ENCODE peak calls at places on chromosomes 13 and 19, in eight cellular contexts. I is cardiac muscle cell, A is kidney epithelial cell, D is RWPE1, P is fibroblast of pulmonary artery, J is GM10248, E is uterus, T is heart left ventricle. C is an unnamed sample.

GRCh38 chr19:6539514-6539913 is 8.7 kb downstream of the TNFSF9 start:
- DNase-seq in D (no peak), J (no peak), I (no peak), P (no peak), T (no peak), A (no peak), E (no peak), C (no peak)

GRCh38 chr19:42270346-42271044 is 1.4 kb downstream of the CIC start:
- DNase-seq in D (peak; percentile 59), T (no peak), I (peak; percentile 55), E (peak; percentile 53), J (peak; percentile 55), A (no peak), P (peak; percentile 62), C (peak; percentile 36)

GRCh38 chr13:114043421-114044053 is 69.7 kb upstream of the C13orf46 start:
- DNase-seq in P (peak; percentile 84), I (peak; percentile 96), D (no peak), J (no peak), E (peak; percentile 87), A (no peak), T (peak; percentile 74), C (no peak)

GRCh38 chr19:52464798-52465470 is 11.6 kb downstream of the ZNF578 start:
- DNase-seq in I (no peak), A (no peak), D (no peak), T (no peak), J (no peak), E (no peak), P (no peak), C (no peak)

GRCh38 chr13:98172570-98173405 is 4.3 kb downstream of the RNF113B start:
- DNase-seq in E (no peak), A (no peak), D (no peak), P (peak; percentile 65), I (peak; percentile 69), J (no peak), T (no peak), C (no peak)

GRCh38 chr13:103634066-103634465 is 567.8 kb upstream of the SLC10A2 start:
- DNase-seq in D (no peak), P (no peak), E (no peak), A (no peak), T (no peak), J (no peak), I (no peak), C (no peak)

GRCh38 chr19:15825753-15826152 is 10.3 kb upstream of the OR10H1 start:
- DNase-seq in J (no peak), I (no peak), A (no peak), D (no peak), E (no peak), T (no peak), P (no peak), C (no peak)

GRCh38 chr19:56108447-56109195 is 12.5 kb downstream of the ZNF787 start:
- DNase-seq in P (peak; percentile 76), E (peak; percentile 46), J (no peak), I (peak; percentile 79), T (no peak), A (no peak), D (no peak), C (no peak)

GRCh38 chr19:49929121-49929610 is at the start of the genes ATF5 and NUP62:
- DNase-seq in P (peak; percentile 82), T (peak; percentile 89), I (peak; percentile 87), D (peak; percentile 99), J (peak; percentile 96), E (peak; percentile 88), A (peak; percentile 16), C (peak; percentile 93)

GRCh38 chr19:57192064-57192395 is 730 bp downstream of the ZNF264 start:
- DNase-seq in D (peak; percentile 21), A (no peak), J (no peak), T (no peak), I (peak; percentile 9), P (no peak), E (no peak), C (no peak)

GRCh38 chr13:42990147-42990990 is 1.7 kb downstream of the EPSTI1 start:
- DNase-seq in J (peak; percentile 43), D (no peak), P (no peak), T (no peak), I (no peak), E (no peak), A (no peak), C (no peak)

GRCh38 chr19:35562336-35562735 is 1.1 kb downstream of the ATP4A start:
- DNase-seq in D (no peak), P (no peak), E (no peak), J (no peak), T (no peak), A (no peak), I (no peak), C (no peak)

GRCh38 chr13:24130134-24130792 is 30.3 kb upstream of the SPATA13 start:
- DNase-seq in E (no peak), J (no peak), D (no peak), P (no peak), T (no peak), I (peak; percentile 23), A (no peak), C (no peak)

GRCh38 chr13:91308299-91308698 is 39.2 kb upstream of the MIR17HG start:
- DNase-seq in E (no peak), D (no peak), P (no peak), I (no peak), A (no peak), T (no peak), J (no peak), C (no peak)
- TF ChIP-seq CTCF in E (no peak), D (no peak), P (peak; percentile 15), I (peak; percentile 17), A (peak; percentile 9), T (no peak), J (peak; percentile 38), C (no peak)

GRCh38 chr19:2478324-2478755 is 2.4 kb downstream of the GADD45B start:
- DNase-seq in E (peak; percentile 71), J (no peak), D (no peak), A (no peak), T (peak; percentile 55), I (peak; percentile 79), P (peak; percentile 79), C (peak; percentile 49)
- TF ChIP-seq CTCF in E (peak; percentile 14), J (no peak), D (peak; percentile 52), A (peak; percentile 20), T (no peak), I (peak; percentile 17), P (peak; percentile 10), C (no peak)

GRCh38 chr13:107992542-107992941 is 222.8 kb downstream of the LIG4 start:
- DNase-seq in P (no peak), E (no peak), J (no peak), D (no peak), T (no peak), A (peak; percentile 31), I (no peak), C (no peak)
- TF ChIP-seq CTCF in P (no peak), E (no peak), J (no peak), D (no peak), T (no peak), A (no peak), I (no peak), C (no peak)

GRCh38 chr13:45269204-45269603 is 68.4 kb upstream of the KCTD4 start:
- DNase-seq in P (peak; percentile 35), D (no peak), T (no peak), E (no peak), I (peak; percentile 55), J (no peak), A (no peak), C (no peak)
- TF ChIP-seq CTCF in P (no peak), D (no peak), T (no peak), E (no peak), I (no peak), J (no peak), A (no peak), C (no peak)

DNA sequence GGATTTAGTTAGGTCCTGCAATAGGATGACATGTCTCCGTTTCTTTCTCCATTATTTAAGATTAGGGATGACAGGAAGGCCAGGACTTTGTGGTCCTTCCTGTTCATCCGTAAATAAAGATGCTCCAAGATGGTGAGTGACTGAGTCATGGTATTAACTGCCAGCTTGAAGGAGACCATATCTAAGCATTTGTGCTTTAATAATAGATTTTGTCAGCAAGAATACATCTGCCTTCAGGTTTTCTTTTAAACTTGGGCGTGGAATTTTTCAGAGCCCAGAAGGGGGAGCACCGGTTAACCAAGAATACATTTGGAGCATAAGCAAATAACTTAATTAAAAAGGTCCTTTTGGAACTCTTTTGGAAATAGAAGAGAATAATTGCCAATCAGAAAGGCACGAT is 68.2 kb downstream of the ARHGAP35 start:
- DNase-seq in T (no peak), J (no peak), I (no peak), E (no peak), P (no peak), A (no peak), D (no peak), C (no peak)
- TF ChIP-seq CTCF in T (no peak), J (peak; percentile 7), I (peak; percentile 33), E (no peak), P (peak; percentile 28), A (peak; percentile 2), D (no peak), C (no peak)